ENCODE peak calls at places on chromosome 14, in eight cellular contexts. H is ascending aorta, G is adrenal gland, U is GM23338, R is cardiac muscle cell, Y is psoas muscle, K is body of pancreas, I is left ventricle myocardium inferior. F is an unnamed sample. For H3K36me3, the result is how much of the 10 kb centered on the place peaks cover.

GRCh38 chr14:54600685-54601084 is 33.8 kb downstream of the SAMD4A start:
- DNase-seq in U (no peak), I (no peak), R (peak), H (no peak), G (no peak), Y (no peak), K (no peak), F (no peak)

GRCh38 chr14:67268456-67269115 is 27.4 kb downstream of the PALS1 start:
- DNase-seq in Y (no peak), K (no peak), H (no peak), R (peak), G (no peak), I (no peak), U (peak), F (no peak)

GRCh38 chr14:94631050-94631449 is 18.9 kb downstream of the SERPINA3 start:
- DNase-seq in Y (no peak), K (no peak), I (no peak), R (no peak), H (no peak), G (no peak), U (no peak), F (no peak)

GRCh38 chr14:93045211-93045674 is 70.5 kb downstream of the ITPK1 start:
- DNase-seq in K (no peak), U (peak), R (no peak), H (no peak), I (no peak), Y (no peak), G (no peak), F (peak)

GRCh38 chr14:102333395-102333794 is 13.8 kb downstream of the ZNF839 start:
- DNase-seq in G (no peak), R (no peak), I (no peak), H (no peak), K (no peak), U (no peak), Y (no peak), F (no peak)

GRCh38 chr14:96931751-96932150 is 134.6 kb downstream of the VRK1 start:
- DNase-seq in I (no peak), H (no peak), K (no peak), Y (no peak), R (no peak), U (no peak), G (no peak), F (no peak)

GRCh38 chr14:84409435-84409834 is 1120.5 kb upstream of the FLRT2 start:
- DNase-seq in Y (no peak), U (no peak), R (peak), G (no peak), K (no peak), H (no peak), I (no peak), F (no peak)

GRCh38 chr14:52267501-52268190 is at the start of gene PTGDR:
- DNase-seq in Y (peak), R (peak), I (peak), K (no peak), G (no peak), U (peak), H (no peak), F (no peak)

GRCh38 chr14:21226467-21226866 is 42.8 kb downstream of the HNRNPC start:
- DNase-seq in H (no peak), K (no peak), I (no peak), Y (no peak), U (no peak), R (no peak), G (no peak), F (no peak)

GRCh38 chr14:61034416-61035100 is 53.5 kb downstream of the SLC38A6 start:
- DNase-seq in K (no peak), R (no peak), U (no peak), Y (no peak), I (no peak), G (no peak), H (no peak), F (no peak)

GRCh38 chr14:90820958-90821357 is 4.7 kb upstream of the TTC7B start:
- DNase-seq in R (peak), U (no peak), K (peak), Y (no peak), G (no peak), I (no peak), H (no peak), F (no peak)

GRCh38 chr14:31909977-31910376 is 167.1 kb upstream of the ARHGAP5 start:
- DNase-seq in G (no peak), U (no peak), K (no peak), I (no peak), R (no peak), Y (no peak), H (no peak), F (no peak)

GRCh38 chr14:51823706-51824105 is 36.7 kb upstream of the GNG2 start:
- DNase-seq in K (no peak), H (no peak), G (no peak), U (no peak), Y (no peak), R (no peak), I (no peak), F (no peak)

GRCh38 chr14:93332032-93332852 is 594 bp downstream of the BTBD7 start:
- DNase-seq in G (peak), K (peak), Y (peak), R (peak), U (peak), I (peak), H (no peak), F (peak)

GRCh38 chr14:92653162-92653651 is 95.2 kb downstream of the LGMN start:
- DNase-seq in K (no peak), Y (no peak), G (no peak), I (no peak), R (no peak), H (no peak), U (no peak), F (no peak)

GRCh38 chr14:76237349-76237990 is 85.7 kb downstream of the GPATCH2L start:
- DNase-seq in U (peak), Y (no peak), G (no peak), I (no peak), K (no peak), R (no peak), H (no peak), F (no peak)

GRCh38 chr14:36556811-36557433 is 25.5 kb downstream of the NKX2-8 start:
- DNase-seq in R (peak), I (no peak), K (no peak), G (no peak), H (no peak), U (peak), Y (no peak), F (no peak)

GRCh38 chr14:90839024-90839888 is 23.0 kb upstream of the TTC7B start:
- DNase-seq in Y (peak), K (no peak), H (no peak), G (no peak), R (peak), U (no peak), I (peak), F (no peak)

GRCh38 chr14:46769292-46769691 is 117.7 kb upstream of the RPL10L start:
- DNase-seq in K (no peak), U (no peak), H (no peak), G (no peak), I (no peak), Y (no peak), R (no peak), F (no peak)

GRCh38 chr14:106622200-106622745 is 1095.9 kb downstream of the TMEM121 start:
- DNase-seq in R (no peak), K (no peak), Y (no peak), U (no peak), H (no peak), G (no peak), I (no peak), F (no peak)

GRCh38 chr14:23379331-23380196 is 2.7 kb downstream of the CMTM5 start:
- DNase-seq in I (peak), K (peak), H (no peak), Y (peak), U (peak), G (peak), R (peak), F (peak)

GRCh38 chr14:62629070-62629580 is 416.1 kb downstream of the KCNH5 start:
- DNase-seq in K (no peak), G (no peak), Y (no peak), U (no peak), H (no peak), I (no peak), R (no peak), F (no peak)

DNA sequence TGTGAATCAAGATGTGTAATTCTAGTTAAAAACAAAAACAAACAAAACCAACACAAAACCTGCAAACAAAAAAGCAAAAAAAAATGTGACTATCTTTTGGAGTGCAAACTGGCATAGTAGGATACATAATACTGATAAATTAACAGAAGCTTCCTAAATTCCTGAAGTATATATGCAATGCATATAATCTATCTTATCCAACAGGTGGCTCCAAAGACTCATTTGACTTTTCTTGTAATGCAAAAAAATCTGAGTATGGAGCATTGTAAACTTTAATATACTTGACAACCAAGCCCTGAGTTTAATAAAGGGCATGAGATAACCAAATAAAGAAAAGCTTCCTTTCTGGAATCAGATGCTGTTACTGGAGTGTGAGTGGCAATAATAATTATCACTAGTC is 1003.6 kb downstream of the FSCB start:
- DNase-seq in I (no peak), U (peak), R (no peak), G (no peak), K (no peak), H (no peak), Y (no peak), F (no peak)
- TF ChIP-seq CTCF in I (no peak), U (peak), R (no peak), G (no peak), K (peak), H (no peak), Y (no peak), F (no peak)

GRCh38 chr14:34780646-34781045 is 66.3 kb upstream of the CFL2 start:
- DNase-seq in R (no peak), H (no peak), G (no peak), I (no peak), Y (no peak), U (no peak), K (no peak), F (no peak)

GRCh38 chr14:34785223-34786006 is 71.0 kb upstream of the CFL2 start:
- DNase-seq in H (no peak), U (no peak), I (no peak), K (no peak), R (no peak), G (no peak), Y (no peak), F (no peak)

GRCh38 chr14:34778744-34779143 is 64.4 kb upstream of the CFL2 start:
- DNase-seq in R (no peak), Y (no peak), H (no peak), U (no peak), I (no peak), G (no peak), K (no peak), F (no peak)

GRCh38 chr14:34782031-34782430 is 67.6 kb upstream of the CFL2 start:
- DNase-seq in Y (no peak), H (no peak), K (no peak), R (peak), I (no peak), U (no peak), G (no peak), F (no peak)

DNA sequence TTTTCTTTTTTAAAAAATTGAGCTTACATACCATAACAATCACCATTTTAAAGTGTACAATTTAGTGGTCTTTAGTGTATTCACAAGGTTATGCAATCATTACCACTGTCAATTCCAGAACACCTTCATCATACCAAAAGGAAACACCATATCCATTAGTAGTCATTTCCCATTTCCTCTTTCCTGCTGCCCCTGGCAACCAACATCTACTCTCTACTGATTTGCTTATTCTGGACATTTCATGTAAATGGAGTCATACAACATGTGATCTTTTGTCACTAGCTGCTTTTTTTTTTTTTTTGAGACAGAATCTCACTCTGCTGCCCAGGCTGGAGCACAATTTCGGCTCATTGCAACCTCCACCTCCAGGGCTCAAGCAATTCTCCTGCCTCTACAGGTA is 66.8 kb upstream of the CFL2 start:
- DNase-seq in U (no peak), I (no peak), G (no peak), R (peak), Y (no peak), H (no peak), K (no peak), F (no peak)
- H3K36me3 ChIP-seq in U (under half), I (half or more), G (under half), R (under half), Y (half or more), H (under half), K (under half), F (half or more)

DNA sequence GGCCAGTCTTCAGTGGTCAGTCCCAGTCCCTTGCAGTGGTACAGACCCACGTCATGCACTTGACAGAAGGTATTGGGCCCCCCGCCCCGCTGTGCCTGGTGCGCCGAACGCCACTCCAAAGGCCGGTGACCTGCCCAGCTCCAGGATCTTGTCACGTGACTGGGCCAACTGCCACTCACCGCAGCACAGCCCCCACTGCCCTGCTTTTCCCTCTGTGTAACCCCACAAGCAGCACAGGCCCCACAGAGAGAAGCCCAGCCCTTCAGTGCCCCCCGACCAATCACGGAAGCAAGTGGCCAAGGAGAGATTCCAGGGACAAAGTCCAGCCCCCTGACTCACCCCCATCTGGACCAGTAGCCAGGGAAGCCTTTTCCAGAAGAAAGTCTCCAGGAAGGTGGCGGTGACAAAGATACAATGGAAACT is 498 bp downstream of the GPR132 start:
- DNase-seq in G (no peak), K (no peak), Y (no peak), I (no peak), U (no peak), H (no peak), R (peak), F (peak)
- H3K4me3 ChIP-seq in G (no peak), K (no peak), Y (peak), I (peak), U (no peak), H (peak), R (no peak), F (no peak)

GRCh38 chr14:99576304-99576703 is 27.7 kb downstream of the CCDC85C start:
- DNase-seq in G (no peak), R (no peak), U (no peak), I (no peak), H (no peak), Y (no peak), K (no peak), F (peak)

GRCh38 chr14:99574099-99574880 is 29.7 kb downstream of the CCDC85C start:
- DNase-seq in R (peak), K (peak), Y (no peak), G (peak), I (peak), U (peak), H (no peak), F (no peak)

GRCh38 chr14:99573436-99574098 is 30.4 kb downstream of the CCDC85C start:
- DNase-seq in R (no peak), I (no peak), K (no peak), Y (no peak), H (no peak), G (no peak), U (no peak), F (no peak)

GRCh38 chr14:99576761-99577705 is 27.0 kb downstream of the CCDC85C start:
- DNase-seq in G (no peak), R (no peak), K (no peak), H (no peak), Y (no peak), I (no peak), U (no peak), F (no peak)

GRCh38 chr14:99575043-99576023 is 28.7 kb downstream of the CCDC85C start:
- DNase-seq in R (no peak), U (no peak), I (peak), G (peak), K (peak), H (no peak), Y (no peak), F (peak)
- TF ChIP-seq CTCF in R (peak), U (peak), I (peak), G (peak), K (no peak), H (no peak), Y (no peak), F (peak)

GRCh38 chr14:74089251-74090020 is 4.7 kb downstream of the LIN52 start:
- DNase-seq in K (no peak), Y (no peak), H (no peak), I (no peak), R (no peak), U (no peak), G (no peak), F (no peak)
- H3K36me3 ChIP-seq in K (under half), Y (under half), H (under half), I (under half), R (under half), U (under half), G (under half), F (under half)

GRCh38 chr14:30692669-30693068 is 70.5 kb downstream of the SCFD1 start:
- DNase-seq in U (peak), I (no peak), H (no peak), G (no peak), Y (no peak), K (no peak), R (no peak), F (no peak)
- H3K4me3 ChIP-seq in U (peak), I (no peak), H (no peak), G (no peak), Y (no peak), K (no peak), R (no peak), F (no peak)

GRCh38 chr14:104157303-104157928 is 19.0 kb downstream of the KIF26A start:
- DNase-seq in K (no peak), R (no peak), U (no peak), I (no peak), H (no peak), Y (no peak), G (no peak), F (peak)
- TF ChIP-seq CTCF in K (no peak), R (no peak), U (peak), I (no peak), H (no peak), Y (no peak), G (no peak), F (peak)